ENCODE peak calls at places on chromosome 2, in seven cellular contexts. K is A549, F is HCT116, H is K562, M is HepG2, E is endothelial cell of umbilical vein, Q is GM12878. A is an unnamed sample.

GRCh38 chr2:108423502-108424251 is 25.3 kb upstream of the GCC2 start:
- DNase-seq in K (no peak), F (no peak), H (no peak), M (peak; percentile 94), E (no peak), Q (no peak), A (no peak)

GRCh38 chr2:96839288-96839874 is 4.4 kb downstream of the ANKRD23 start:
- DNase-seq in K (no peak), F (no peak), H (no peak), M (no peak), E (no peak), Q (no peak), A (peak; percentile 84)

GRCh38 chr2:148135705-148136104 is 114.8 kb downstream of the MBD5 start:
- DNase-seq in K (no peak), F (no peak), H (no peak), M (no peak), E (no peak), Q (no peak), A (no peak)

GRCh38 chr2:26637811-26638310 is 3.3 kb downstream of the CIB4 start:
- DNase-seq in K (no peak), F (no peak), H (no peak), M (no peak), E (no peak), Q (no peak), A (no peak)

GRCh38 chr2:27020337-27020948 is 12.3 kb upstream of the TMEM214 start:
- DNase-seq in K (no peak), F (no peak), H (peak; percentile 80), M (no peak), E (peak; percentile 39), Q (no peak), A (no peak)

GRCh38 chr2:96856776-96857673 is 791 bp downstream of the ANKRD39 start:
- DNase-seq in K (no peak), F (no peak), H (no peak), M (peak; percentile 47), E (peak; percentile 25), Q (no peak), A (peak; percentile 69)

GRCh38 chr2:232522855-232523681 is 2.9 kb downstream of the PRSS56 start:
- DNase-seq in K (peak; percentile 28), F (no peak), H (no peak), M (no peak), E (no peak), Q (no peak), A (no peak)

GRCh38 chr2:190746971-190747761 is 98.3 kb downstream of the NAB1 start:
- DNase-seq in K (no peak), F (no peak), H (no peak), M (no peak), E (peak; percentile 44), Q (no peak), A (peak; percentile 30)

GRCh38 chr2:44515416-44515815 is 153.7 kb downstream of the CAMKMT start:
- DNase-seq in K (no peak), F (no peak), H (no peak), M (no peak), E (no peak), Q (no peak), A (no peak)

GRCh38 chr2:191696001-191696400 is 18.1 kb downstream of the NABP1 start:
- DNase-seq in K (no peak), F (no peak), H (no peak), M (no peak), E (no peak), Q (no peak), A (no peak)

GRCh38 chr2:200905618-200906296 is 16.6 kb downstream of the NIF3L1 start:
- DNase-seq in K (peak; percentile 56), F (peak; percentile 69), H (peak; percentile 14), M (peak; percentile 75), E (peak; percentile 76), Q (no peak), A (peak; percentile 82)

GRCh38 chr2:113755690-113756063 is 765 bp downstream of the SLC35F5 start:
- DNase-seq in K (no peak), F (no peak), H (no peak), M (peak; percentile 12), E (peak; percentile 73), Q (peak; percentile 13), A (peak; percentile 50)

GRCh38 chr2:219269362-219270054 is 9.7 kb upstream of the DNAJB2 start:
- DNase-seq in K (no peak), F (no peak), H (no peak), M (peak; percentile 54), E (peak; percentile 32), Q (no peak), A (no peak)

DNA sequence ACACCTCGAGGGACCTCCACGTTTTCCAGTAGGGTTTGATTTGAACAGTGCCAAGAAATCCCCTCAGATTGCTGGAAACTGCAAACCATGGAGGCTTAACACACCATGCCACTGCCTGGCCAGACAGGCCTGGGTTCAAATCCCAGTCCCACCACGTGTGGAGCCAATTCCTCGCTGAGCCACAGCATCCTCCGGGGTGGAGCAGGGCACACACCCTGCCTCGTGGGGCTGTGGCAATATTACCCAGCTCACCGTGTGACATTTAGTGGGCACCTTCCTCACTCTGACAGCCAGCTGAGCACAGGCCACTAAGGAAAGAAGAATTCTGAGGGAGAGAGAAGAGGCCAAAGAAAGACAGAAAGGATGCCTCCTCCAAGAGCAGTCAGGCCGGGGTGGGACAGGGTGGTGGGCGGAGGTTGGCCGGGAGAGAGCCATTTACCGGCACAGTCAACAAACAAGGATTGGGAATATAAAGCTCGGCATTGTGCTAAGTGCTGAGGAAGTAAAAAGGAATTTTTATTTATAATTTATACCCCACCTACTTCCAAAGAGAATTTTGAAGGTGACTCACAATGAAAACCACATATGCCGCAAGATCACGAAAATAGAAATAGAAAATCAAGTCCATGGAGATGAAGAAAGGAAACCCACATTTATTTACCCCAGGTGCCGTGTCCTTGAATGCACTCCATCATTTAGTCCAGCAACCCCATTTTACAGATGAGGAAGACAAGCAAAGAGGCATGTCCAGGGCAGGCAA is 111.5 kb downstream of the MCFD2 start:
- DNase-seq in K (no peak), F (peak; percentile 68), H (no peak), M (no peak), E (no peak), Q (no peak), A (no peak)
- H3K4me3 ChIP-seq in K (no peak overlapping the region), F (no peak overlapping the region), H (no peak overlapping the region), M (no peak overlapping the region), E (no peak overlapping the region), Q (no peak overlapping the region), A (no peak overlapping the region)

DNA sequence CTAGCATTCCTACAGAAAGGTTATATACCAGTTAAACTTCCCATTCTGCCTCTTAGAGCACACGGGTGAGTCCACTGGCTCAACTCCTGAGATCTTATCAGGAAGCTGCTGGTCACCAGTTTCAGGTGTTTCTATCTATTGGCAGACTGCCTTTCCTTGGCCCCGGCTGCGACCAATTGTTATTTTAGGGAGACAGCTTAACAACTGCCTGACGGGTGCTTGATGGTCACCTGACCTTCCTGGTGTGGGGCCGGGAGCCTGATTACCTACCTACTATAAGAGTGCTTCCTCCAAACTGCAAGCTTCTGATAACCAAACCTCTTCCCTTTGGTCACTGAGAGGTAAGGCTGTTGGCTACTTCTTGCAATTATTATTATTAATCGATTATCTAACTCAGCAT is 122.1 kb upstream of the XIRP2 start:
- DNase-seq in K (no peak), F (no peak), H (no peak), M (no peak), E (no peak), Q (no peak), A (no peak)
- TF ChIP-seq MAX in K (no peak), F (no peak), H (no peak), M (no peak), E (no peak), Q (no peak), A (no peak)

DNA sequence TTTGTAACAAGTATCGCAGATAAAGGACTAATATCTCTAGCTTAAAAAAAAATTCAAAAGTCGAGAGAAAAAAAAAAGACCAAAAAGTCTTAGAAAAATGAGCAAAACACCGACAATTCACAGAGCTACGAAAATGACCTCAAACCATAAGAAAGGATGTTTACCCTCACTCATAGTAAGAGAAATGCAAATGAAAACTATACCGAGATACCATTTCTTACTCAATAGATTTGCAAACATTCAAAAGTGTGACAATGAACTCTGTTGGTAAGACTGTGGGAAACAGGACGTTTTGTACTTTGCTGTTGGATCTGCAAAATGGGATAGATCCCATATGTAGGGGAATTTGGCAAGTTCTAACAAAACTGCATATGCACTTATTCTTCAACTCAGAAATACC is 39.9 kb upstream of the LDAH start:
- DNase-seq in K (no peak), F (no peak), H (no peak), M (no peak), E (no peak), Q (no peak), A (no peak)
- H3K4me3 ChIP-seq in K (no peak overlapping the region), F (no peak overlapping the region), H (no peak overlapping the region), M (no peak overlapping the region), E (no peak overlapping the region), Q (no peak overlapping the region), A (no peak overlapping the region)

GRCh38 chr2:38074775-38075435 is 1.0 kb downstream of the CYP1B1 start:
- DNase-seq in K (no peak), F (no peak), H (no peak), M (no peak), E (peak; percentile 15), Q (no peak), A (peak; percentile 55)
- TF ChIP-seq MAX in K (peak; percentile 99), F (no peak), H (no peak), M (no peak), E (no peak), Q (no peak), A (no peak)

GRCh38 chr2:100818606-100819364 is 1.2 kb upstream of the NPAS2 start:
- DNase-seq in K (peak; percentile 62), F (peak; percentile 10), H (no peak), M (peak; percentile 78), E (peak; percentile 90), Q (no peak), A (no peak)
- H3K4me3 ChIP-seq in K (peak overlapping the region; percentile 96), F (peak overlapping the region; percentile 60), H (no peak overlapping the region), M (peak overlapping the region; percentile 96), E (peak overlapping the region; percentile 61), Q (no peak overlapping the region), A (no peak overlapping the region)

DNA sequence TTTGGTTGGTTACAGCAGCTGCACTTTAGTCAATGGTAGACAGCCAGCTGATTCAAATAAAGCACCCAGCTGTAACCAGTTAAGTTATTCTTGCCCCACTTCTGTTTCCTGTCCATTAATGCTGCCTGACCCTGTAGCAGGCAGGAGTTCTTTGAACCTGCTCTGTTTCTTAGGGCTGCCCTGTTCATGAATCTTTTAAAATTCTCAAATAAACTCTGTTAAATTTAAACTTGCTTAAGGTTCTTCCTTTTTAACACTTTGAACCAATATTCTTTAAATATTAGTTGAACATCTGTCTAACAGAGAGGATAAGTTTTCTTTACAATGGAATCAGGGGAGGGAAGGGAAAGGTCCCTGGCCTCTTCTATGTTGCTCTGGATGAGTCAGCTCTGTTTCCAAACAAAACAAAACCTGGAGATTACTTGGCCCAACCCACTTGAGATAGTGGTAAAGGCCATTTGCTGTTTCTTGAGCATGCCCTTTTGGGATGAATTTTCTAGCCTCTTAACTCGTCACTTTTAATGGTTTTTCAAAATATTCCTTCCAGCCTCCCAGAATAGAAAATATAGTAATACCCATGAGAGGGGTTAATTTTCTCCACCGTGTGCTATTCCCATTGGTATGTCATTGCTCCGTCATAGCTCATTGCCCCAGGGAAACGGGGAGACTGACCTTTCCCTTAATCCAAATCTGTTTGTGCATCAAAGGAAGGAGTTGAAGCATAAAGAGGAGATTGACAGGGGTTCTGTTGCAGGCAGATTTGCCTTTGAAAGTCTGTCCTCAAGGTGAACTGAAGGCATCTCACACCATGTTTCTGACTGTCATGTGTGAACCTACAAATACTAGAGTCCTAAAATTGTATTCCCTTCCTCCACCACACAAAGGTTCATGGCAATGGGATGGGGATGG is 112.2 kb upstream of the FHL2 start:
- DNase-seq in K (peak; percentile 16), F (peak; percentile 4), H (no peak), M (no peak), E (peak; percentile 44), Q (no peak), A (no peak)
- TF ChIP-seq MAX in K (no peak), F (no peak), H (no peak), M (no peak), E (no peak), Q (no peak), A (no peak)